ENCODE peak calls at places on chromosomes 3 and 15, in six cellular contexts. One of them, this sample, is unnamed.

GRCh38 chr3:61299343-61299742 is 48.1 kb upstream of the FHIT start:
- DNase-seq in endothelial cell: no peak
- DNase-seq in heart right ventricle: no peak
- DNase-seq in HCT116: no peak
- DNase-seq in GDM1: no peak
- DNase-seq in HS-27A: no peak
- DNase-seq in this sample: no peak

GRCh38 chr3:174436367-174436766 is 422.8 kb upstream of the NAALADL2 start:
- DNase-seq in endothelial cell: no peak
- DNase-seq in heart right ventricle: no peak
- DNase-seq in HCT116: no peak
- DNase-seq in GDM1: no peak
- DNase-seq in HS-27A: no peak
- DNase-seq in this sample: no peak

GRCh38 chr3:31039145-31039544 is 144.7 kb upstream of the GADL1 start:
- DNase-seq in endothelial cell: no peak
- DNase-seq in heart right ventricle: no peak
- DNase-seq in HCT116: no peak
- DNase-seq in GDM1: no peak
- DNase-seq in HS-27A: no peak
- DNase-seq in this sample: no peak

GRCh38 chr3:136473716-136474326 is 223.7 kb downstream of the PCCB start:
- DNase-seq in endothelial cell: no peak
- DNase-seq in heart right ventricle: no peak
- DNase-seq in HCT116: no peak
- DNase-seq in GDM1: no peak
- DNase-seq in HS-27A: peak
- DNase-seq in this sample: no peak

GRCh38 chr3:180594631-180595348 is 7.2 kb upstream of the TTC14 start:
- DNase-seq in endothelial cell: no peak
- DNase-seq in heart right ventricle: no peak
- DNase-seq in HCT116: peak
- DNase-seq in GDM1: no peak
- DNase-seq in HS-27A: no peak
- DNase-seq in this sample: no peak

GRCh38 chr3:189170559-189170958 is 1.2 kb upstream of the TPRG1 start:
- DNase-seq in endothelial cell: no peak
- DNase-seq in heart right ventricle: no peak
- DNase-seq in HCT116: no peak
- DNase-seq in GDM1: no peak
- DNase-seq in HS-27A: no peak
- DNase-seq in this sample: no peak

GRCh38 chr3:11713171-11713570 is 69.5 kb upstream of the VGLL4 start:
- DNase-seq in endothelial cell: no peak
- DNase-seq in heart right ventricle: no peak
- DNase-seq in HCT116: no peak
- DNase-seq in GDM1: no peak
- DNase-seq in HS-27A: no peak
- DNase-seq in this sample: no peak

GRCh38 chr3:46565607-46566039 is 479 bp downstream of the LRRC2 start:
- DNase-seq in endothelial cell: peak
- DNase-seq in heart right ventricle: peak
- DNase-seq in HCT116: no peak
- DNase-seq in GDM1: no peak
- DNase-seq in HS-27A: no peak
- DNase-seq in this sample: no peak

GRCh38 chr3:78455737-78456136 is 1312.1 kb downstream of the ROBO1 start:
- DNase-seq in endothelial cell: no peak
- DNase-seq in heart right ventricle: no peak
- DNase-seq in HCT116: no peak
- DNase-seq in GDM1: no peak
- DNase-seq in HS-27A: no peak
- DNase-seq in this sample: no peak

GRCh38 chr3:152047465-152047864 is 174.0 kb downstream of the SUCNR1 start:
- DNase-seq in endothelial cell: no peak
- DNase-seq in heart right ventricle: no peak
- DNase-seq in HCT116: no peak
- DNase-seq in GDM1: no peak
- DNase-seq in HS-27A: no peak
- DNase-seq in this sample: no peak

GRCh38 chr3:32780735-32781210 is 37.0 kb upstream of the TRIM71 start:
- DNase-seq in endothelial cell: peak
- DNase-seq in heart right ventricle: peak
- DNase-seq in HCT116: peak
- DNase-seq in GDM1: no peak
- DNase-seq in HS-27A: no peak
- DNase-seq in this sample: peak

GRCh38 chr15:61228025-61228901 is 839 bp downstream of the RORA start:
- DNase-seq in endothelial cell: peak
- DNase-seq in heart right ventricle: peak
- DNase-seq in HCT116: no peak
- DNase-seq in GDM1: no peak
- DNase-seq in HS-27A: no peak
- DNase-seq in this sample: no peak

GRCh38 chr3:32954506-32954905 is 3.1 kb downstream of the CCR4 start:
- DNase-seq in endothelial cell: no peak
- DNase-seq in heart right ventricle: no peak
- DNase-seq in HCT116: no peak
- DNase-seq in GDM1: no peak
- DNase-seq in HS-27A: no peak
- DNase-seq in this sample: no peak

GRCh38 chr15:85312925-85313324 is 67.5 kb upstream of the AKAP13 start:
- DNase-seq in endothelial cell: no peak
- DNase-seq in heart right ventricle: no peak
- DNase-seq in HCT116: no peak
- DNase-seq in GDM1: no peak
- DNase-seq in HS-27A: peak
- DNase-seq in this sample: no peak

GRCh38 chr3:47629770-47630169 is 51.1 kb upstream of the CSPG5 start:
- DNase-seq in endothelial cell: no peak
- DNase-seq in heart right ventricle: no peak
- DNase-seq in HCT116: no peak
- DNase-seq in GDM1: no peak
- DNase-seq in HS-27A: no peak
- DNase-seq in this sample: no peak